ENCODE peak calls at places on chromosomes 1 and 21, in six cellular contexts. Y is KG1; K is naive thymus-derived CD8-positive, alpha-beta T cell; S is tibial nerve; Z is GM18507; H is GM13976. A is an unnamed sample.

GRCh38 chr1:154326546-154327465 is 1.5 kb downstream of the ATP8B2 start:
- DNase-seq in H (no peak), Z (no peak), K (no peak), S (peak; percentile 71), Y (no peak), A (no peak)

GRCh38 chr1:23905461-23906025 is 7.6 kb downstream of the CNR2 start:
- DNase-seq in Z (no peak), S (no peak), Y (no peak), H (no peak), K (no peak), A (no peak)

GRCh38 chr1:106396023-106396422 is 660.5 kb upstream of the PRMT6 start:
- DNase-seq in Z (no peak), Y (no peak), K (no peak), H (no peak), S (no peak), A (no peak)

GRCh38 chr1:204151562-204152309 is at the start of gene ETNK2:
- DNase-seq in K (peak; percentile 67), Y (no peak), S (peak; percentile 42), Z (no peak), H (peak; percentile 73), A (peak; percentile 67)

GRCh38 chr1:14928886-14929546 is 224.5 kb upstream of the TMEM51 start:
- DNase-seq in S (no peak), Y (no peak), Z (no peak), H (no peak), K (no peak), A (no peak)

GRCh38 chr1:212967767-212968166 is 17.4 kb downstream of the VASH2 start:
- DNase-seq in K (no peak), H (no peak), Z (no peak), Y (no peak), S (no peak), A (no peak)

GRCh38 chr21:45877160-45877438 is 104.5 kb upstream of the COL6A1 start:
- DNase-seq in Y (no peak), S (no peak), H (no peak), Z (no peak), K (no peak), A (no peak)

GRCh38 chr21:15624646-15625045 is 105.1 kb upstream of the USP25 start:
- DNase-seq in S (no peak), H (no peak), Z (no peak), K (no peak), Y (no peak), A (no peak)

GRCh38 chr1:170664283-170664827 is 424 bp downstream of the PRRX1 start:
- DNase-seq in Y (no peak), H (peak; percentile 60), S (no peak), K (no peak), Z (no peak), A (no peak)

GRCh38 chr1:40107290-40107959 is 10.4 kb upstream of the PPT1 start:
- DNase-seq in Y (no peak), Z (no peak), H (no peak), S (no peak), K (no peak), A (no peak)

GRCh38 chr1:246595146-246595545 is 28.9 kb downstream of the CNST start:
- DNase-seq in Z (no peak), H (no peak), S (no peak), K (no peak), Y (no peak), A (no peak)

GRCh38 chr1:33346921-33347649 is 26.2 kb upstream of the A3GALT2 start:
- DNase-seq in Y (no peak), Z (no peak), S (no peak), K (no peak), H (no peak), A (no peak)